ENCODE peak calls at places on chromosomes 4 and X, in four cellular contexts. One of them, this sample, is unnamed.

GRCh38 chr4:166042510-166043055 is 169.5 kb downstream of the TLL1 start:
- DNase-seq in BJ: no peak
- DNase-seq in lower leg skin: no peak
- DNase-seq in coronary artery: no peak
- DNase-seq in this sample: no peak

GRCh38 chr4:151152033-151152432 is 52.6 kb downstream of the RPS3A start:
- DNase-seq in BJ: no peak
- DNase-seq in lower leg skin: no peak
- DNase-seq in coronary artery: no peak
- DNase-seq in this sample: no peak

GRCh38 chrX:82218361-82218760 is 1016.5 kb downstream of the SH3BGRL start:
- DNase-seq in BJ: no peak
- DNase-seq in lower leg skin: no peak
- DNase-seq in coronary artery: no peak
- DNase-seq in this sample: no peak

GRCh38 chr4:23614284-23614892 is 275.5 kb downstream of the PPARGC1A start:
- DNase-seq in BJ: no peak
- DNase-seq in lower leg skin: no peak
- DNase-seq in coronary artery: no peak
- DNase-seq in this sample: no peak

GRCh38 chr4:22170353-22170752 is 221.8 kb upstream of the KCNIP4 start:
- DNase-seq in BJ: no peak
- DNase-seq in lower leg skin: no peak
- DNase-seq in coronary artery: no peak
- DNase-seq in this sample: peak

GRCh38 chr4:38563703-38564490 is 100.1 kb upstream of the KLF3 start:
- DNase-seq in BJ: no peak
- DNase-seq in lower leg skin: no peak
- DNase-seq in coronary artery: no peak
- DNase-seq in this sample: no peak

GRCh38 chrX:68989865-68990606 is 161.2 kb downstream of the EFNB1 start:
- DNase-seq in BJ: peak
- DNase-seq in lower leg skin: no peak
- DNase-seq in coronary artery: no peak
- DNase-seq in this sample: peak

GRCh38 chr4:59553063-59553738 is 1646.9 kb upstream of the ADGRL3 start:
- DNase-seq in BJ: peak
- DNase-seq in lower leg skin: no peak
- DNase-seq in coronary artery: no peak
- DNase-seq in this sample: no peak

GRCh38 chr4:144845411-144845810 is 199.5 kb downstream of the HHIP start:
- DNase-seq in BJ: no peak
- DNase-seq in lower leg skin: no peak
- DNase-seq in coronary artery: no peak
- DNase-seq in this sample: no peak

GRCh38 chrX:154799554-154800348 is 5.5 kb downstream of the MPP1 start:
- DNase-seq in BJ: no peak
- DNase-seq in lower leg skin: no peak
- DNase-seq in coronary artery: no peak
- DNase-seq in this sample: no peak

GRCh38 chr4:14115106-14115505 is 487.6 kb upstream of the BOD1L1 start:
- DNase-seq in BJ: no peak
- DNase-seq in lower leg skin: no peak
- DNase-seq in coronary artery: no peak
- DNase-seq in this sample: no peak

GRCh38 chrX:115535844-115536243 is 25.1 kb upstream of the PLS3 start:
- DNase-seq in BJ: no peak
- DNase-seq in lower leg skin: no peak
- DNase-seq in coronary artery: no peak
- DNase-seq in this sample: no peak

GRCh38 chr4:93743638-93744037 is 84.9 kb upstream of the ATOH1 start:
- DNase-seq in BJ: no peak
- DNase-seq in lower leg skin: no peak
- DNase-seq in coronary artery: no peak
- DNase-seq in this sample: no peak

GRCh38 chr4:19689511-19689910 is 562.2 kb upstream of the SLIT2 start:
- DNase-seq in BJ: peak
- DNase-seq in lower leg skin: no peak
- DNase-seq in coronary artery: no peak
- DNase-seq in this sample: peak

GRCh38 chr4:101724093-101724492 is 66.4 kb upstream of the BANK1 start:
- DNase-seq in BJ: no peak
- DNase-seq in lower leg skin: no peak
- DNase-seq in coronary artery: no peak
- DNase-seq in this sample: no peak

GRCh38 chr4:153432971-153433752 is 33.0 kb upstream of the TMEM131L start:
- DNase-seq in BJ: no peak
- DNase-seq in lower leg skin: peak
- DNase-seq in coronary artery: no peak
- DNase-seq in this sample: peak

GRCh38 chr4:172287112-172287511 is 473.9 kb downstream of the GALNTL6 start:
- DNase-seq in BJ: no peak
- DNase-seq in lower leg skin: no peak
- DNase-seq in coronary artery: no peak
- DNase-seq in this sample: no peak

GRCh38 chr4:79164961-79165610 is 160.8 kb downstream of the NAA11 start:
- DNase-seq in BJ: no peak
- DNase-seq in lower leg skin: no peak
- DNase-seq in coronary artery: no peak
- DNase-seq in this sample: no peak

GRCh38 chrX:15146515-15146914 is 123.4 kb downstream of the ASB9 start:
- DNase-seq in BJ: no peak
- DNase-seq in lower leg skin: no peak
- DNase-seq in coronary artery: no peak
- DNase-seq in this sample: no peak

GRCh38 chr4:4269856-4270255 is 20.1 kb downstream of the LYAR start:
- DNase-seq in BJ: no peak
- DNase-seq in lower leg skin: no peak
- DNase-seq in coronary artery: no peak
- DNase-seq in this sample: no peak

GRCh38 chr4:94544811-94545210 is 93.1 kb downstream of the PDLIM5 start:
- DNase-seq in BJ: no peak
- DNase-seq in lower leg skin: no peak
- DNase-seq in coronary artery: no peak
- DNase-seq in this sample: no peak

DNA sequence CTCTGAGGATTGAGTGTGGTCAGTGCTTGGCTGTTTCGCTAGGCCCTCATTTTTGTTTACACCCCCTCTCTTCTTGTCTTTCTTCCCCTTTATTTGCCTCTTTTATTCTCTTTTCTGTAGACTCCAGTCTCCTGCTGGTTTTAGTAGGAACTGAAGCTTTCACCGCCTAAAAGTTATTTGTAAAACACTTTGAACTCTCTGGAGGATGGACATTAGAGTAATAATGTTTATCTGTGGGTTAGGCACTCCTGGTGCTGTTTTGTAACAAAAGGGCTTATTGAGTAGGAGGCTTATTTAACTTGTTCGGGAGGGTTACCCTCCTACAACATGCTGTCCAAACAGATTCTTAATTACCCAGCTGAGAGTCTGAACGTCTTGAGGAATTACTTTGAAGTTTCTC is 1.6 kb upstream of the ARHGAP10 start:
- DNase-seq in BJ: no peak
- DNase-seq in lower leg skin: no peak
- DNase-seq in coronary artery: no peak
- DNase-seq in this sample: no peak
- TF ChIP-seq CTCF in BJ: no peak
- TF ChIP-seq CTCF in lower leg skin: no peak
- TF ChIP-seq CTCF in coronary artery: no peak
- TF ChIP-seq CTCF in this sample: no peak

GRCh38 chrX:11665144-11666040 is at the start of gene ARHGAP6:
- DNase-seq in BJ: no peak
- DNase-seq in lower leg skin: peak
- DNase-seq in coronary artery: no peak
- DNase-seq in this sample: no peak

GRCh38 chrX:11664211-11664888 is 1.4 kb downstream of the ARHGAP6 start:
- DNase-seq in BJ: no peak
- DNase-seq in lower leg skin: no peak
- DNase-seq in coronary artery: no peak
- DNase-seq in this sample: no peak

GRCh38 chrX:11666180-11666579 is 460 bp upstream of the ARHGAP6 start:
- DNase-seq in BJ: no peak
- DNase-seq in lower leg skin: no peak
- DNase-seq in coronary artery: no peak
- DNase-seq in this sample: no peak

GRCh38 chrX:11667286-11667685 is 1.6 kb upstream of the ARHGAP6 start:
- DNase-seq in BJ: no peak
- DNase-seq in lower leg skin: no peak
- DNase-seq in coronary artery: no peak
- DNase-seq in this sample: no peak

GRCh38 chrX:11663875-11664210 is 1.9 kb downstream of the ARHGAP6 start:
- DNase-seq in BJ: no peak
- DNase-seq in lower leg skin: no peak
- DNase-seq in coronary artery: no peak
- DNase-seq in this sample: no peak
- H3K4me3 ChIP-seq in BJ: no peak
- H3K4me3 ChIP-seq in lower leg skin: no peak
- H3K4me3 ChIP-seq in coronary artery: peak
- H3K4me3 ChIP-seq in this sample: no peak

GRCh38 chr4:3009422-3009821 is 46.1 kb downstream of the GRK4 start:
- DNase-seq in BJ: no peak
- DNase-seq in lower leg skin: no peak
- DNase-seq in coronary artery: no peak
- DNase-seq in this sample: no peak
- TF ChIP-seq CTCF in BJ: no peak
- TF ChIP-seq CTCF in lower leg skin: no peak
- TF ChIP-seq CTCF in coronary artery: no peak
- TF ChIP-seq CTCF in this sample: peak

GRCh38 chr4:1400861-1401408 is 5.3 kb downstream of the NKX1-1 start:
- DNase-seq in BJ: no peak
- DNase-seq in lower leg skin: no peak
- DNase-seq in coronary artery: peak
- DNase-seq in this sample: no peak

GRCh38 chr4:1398686-1399507 is 7.3 kb downstream of the NKX1-1 start:
- DNase-seq in BJ: no peak
- DNase-seq in lower leg skin: no peak
- DNase-seq in coronary artery: no peak
- DNase-seq in this sample: no peak

GRCh38 chr4:1400191-1400805 is 5.9 kb downstream of the NKX1-1 start:
- DNase-seq in BJ: no peak
- DNase-seq in lower leg skin: no peak
- DNase-seq in coronary artery: no peak
- DNase-seq in this sample: no peak

GRCh38 chr4:1401409-1402020 is 4.7 kb downstream of the NKX1-1 start:
- DNase-seq in BJ: no peak
- DNase-seq in lower leg skin: no peak
- DNase-seq in coronary artery: peak
- DNase-seq in this sample: no peak

GRCh38 chr4:1399508-1400190 is 6.6 kb downstream of the NKX1-1 start:
- DNase-seq in BJ: no peak
- DNase-seq in lower leg skin: no peak
- DNase-seq in coronary artery: no peak
- DNase-seq in this sample: no peak
- H3K4me3 ChIP-seq in BJ: no peak
- H3K4me3 ChIP-seq in lower leg skin: no peak
- H3K4me3 ChIP-seq in coronary artery: no peak
- H3K4me3 ChIP-seq in this sample: no peak

GRCh38 chr4:170026253-170026991 is at the start of gene MFAP3L:
- DNase-seq in BJ: peak
- DNase-seq in lower leg skin: peak
- DNase-seq in coronary artery: peak
- DNase-seq in this sample: peak
- TF ChIP-seq CTCF in BJ: no peak
- TF ChIP-seq CTCF in lower leg skin: no peak
- TF ChIP-seq CTCF in coronary artery: no peak
- TF ChIP-seq CTCF in this sample: no peak

DNA sequence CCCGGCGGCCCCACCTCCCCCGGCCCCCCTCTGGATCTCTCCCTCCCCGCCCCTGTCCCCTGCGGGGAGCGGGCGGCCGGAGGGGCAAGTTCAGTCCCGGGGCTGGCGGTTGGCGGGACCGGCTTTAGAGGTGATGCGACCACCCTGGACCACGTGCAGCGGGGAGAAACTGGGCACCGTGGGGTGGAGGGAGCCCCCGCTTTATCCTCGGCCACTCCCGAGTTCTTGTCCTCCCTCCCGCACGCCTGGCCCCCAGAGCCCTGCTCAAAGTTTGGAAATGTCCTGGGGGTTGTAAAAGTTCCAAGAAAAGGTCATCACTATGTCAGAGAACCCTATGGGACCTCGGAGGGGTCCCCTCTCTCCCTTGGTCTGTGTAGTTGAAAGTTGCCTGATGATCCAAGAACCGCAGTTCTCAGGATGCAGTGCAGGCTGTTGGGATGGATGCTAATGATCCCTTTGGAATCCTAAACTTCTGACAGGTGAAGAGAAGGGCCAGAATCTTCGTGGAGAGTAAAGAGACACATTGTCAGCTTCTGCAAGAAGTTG is 411 bp upstream of the VEGFC start:
- DNase-seq in BJ: no peak
- DNase-seq in lower leg skin: no peak
- DNase-seq in coronary artery: no peak
- DNase-seq in this sample: no peak
- H3K4me3 ChIP-seq in BJ: peak
- H3K4me3 ChIP-seq in lower leg skin: no peak
- H3K4me3 ChIP-seq in coronary artery: peak
- H3K4me3 ChIP-seq in this sample: peak

GRCh38 chr4:86910820-86911684 is 18.8 kb upstream of the C4orf36 start:
- DNase-seq in BJ: no peak
- DNase-seq in lower leg skin: no peak
- DNase-seq in coronary artery: no peak
- DNase-seq in this sample: no peak

GRCh38 chr4:86909540-86909939 is 17.3 kb upstream of the C4orf36 start:
- DNase-seq in BJ: no peak
- DNase-seq in lower leg skin: no peak
- DNase-seq in coronary artery: no peak
- DNase-seq in this sample: no peak

GRCh38 chr4:86909945-86910344 is 17.7 kb upstream of the C4orf36 start:
- DNase-seq in BJ: no peak
- DNase-seq in lower leg skin: no peak
- DNase-seq in coronary artery: no peak
- DNase-seq in this sample: no peak

DNA sequence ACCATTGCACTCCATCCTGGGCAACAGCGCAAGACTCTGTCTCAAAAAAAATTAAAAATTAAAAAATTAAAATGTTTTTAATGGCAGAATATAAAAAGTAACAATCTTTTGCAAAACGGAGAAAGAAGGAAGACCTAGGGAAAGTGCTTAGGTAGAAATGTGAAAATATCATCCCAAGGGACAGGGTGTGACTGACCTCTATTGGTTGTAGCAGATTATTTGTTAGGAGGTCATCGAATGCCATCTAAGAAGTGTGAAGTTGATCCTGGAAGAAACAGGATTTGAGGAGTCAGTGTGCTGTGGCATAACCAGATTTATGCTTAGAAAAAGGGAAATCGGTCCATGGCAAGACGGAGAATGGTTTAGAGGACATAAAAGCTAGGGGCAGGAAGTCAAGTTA is 18.1 kb upstream of the C4orf36 start:
- DNase-seq in BJ: no peak
- DNase-seq in lower leg skin: no peak
- DNase-seq in coronary artery: no peak
- DNase-seq in this sample: no peak
- TF ChIP-seq CTCF in BJ: peak
- TF ChIP-seq CTCF in lower leg skin: no peak
- TF ChIP-seq CTCF in coronary artery: no peak
- TF ChIP-seq CTCF in this sample: no peak

This sample was measured in AG09309.